ENCODE peak calls at places on chromosomes 2 and 18, in four cellular contexts. B, Y, Z and V are unnamed samples.

GRCh38 chr2:150584081-150584480 is 96.6 kb upstream of the RND3 start:
- DNase-seq in B (no peak), Y (no peak), Z (no peak), V (no peak)

GRCh38 chr18:47928466-47928865 is 2.0 kb downstream of the SMAD2 start:
- DNase-seq in Y (no peak), Z (no peak), B (peak), V (no peak)

GRCh38 chr2:177506506-177506905 is 113.9 kb downstream of the AGPS start:
- DNase-seq in B (no peak), Y (no peak), Z (no peak), V (no peak)

GRCh38 chr2:149716687-149717086 is 129.1 kb upstream of the MMADHC start:
- DNase-seq in Z (no peak), B (peak), Y (no peak), V (no peak)

GRCh38 chr2:99472327-99472960 is 17.4 kb downstream of the REV1 start:
- DNase-seq in Z (no peak), B (no peak), Y (no peak), V (no peak)

GRCh38 chr2:19409001-19409400 is 50.6 kb upstream of the OSR1 start:
- DNase-seq in B (peak), Y (peak), Z (no peak), V (no peak)

GRCh38 chr2:217792611-217793527 is 209.9 kb downstream of the TNS1 start:
- DNase-seq in B (peak), Y (no peak), Z (no peak), V (no peak)

GRCh38 chr18:42936289-42936688 is 179.2 kb downstream of the RIT2 start:
- DNase-seq in Z (no peak), B (no peak), Y (peak), V (no peak)

GRCh38 chr18:51448949-51449348 is 251.5 kb upstream of the MEX3C start:
- DNase-seq in B (no peak), Y (no peak), Z (no peak), V (no peak)

GRCh38 chr18:62128157-62128556 is 58.7 kb downstream of the PIGN start:
- DNase-seq in B (peak), Z (no peak), Y (peak), V (no peak)

GRCh38 chr18:53380063-53380639 is 844.3 kb downstream of the MBD2 start:
- DNase-seq in Z (no peak), Y (peak), B (peak), V (no peak)

GRCh38 chr2:97781981-97782380 is 68.6 kb downstream of the ZAP70 start:
- DNase-seq in Y (no peak), Z (peak), B (no peak), V (peak)

GRCh38 chr18:40250218-40250617 is 1704.8 kb upstream of the PIK3C3 start:
- DNase-seq in Y (no peak), B (peak), Z (no peak), V (no peak)

GRCh38 chr2:189858301-189858700 is 74.1 kb downstream of the PMS1 start:
- DNase-seq in B (no peak), Y (no peak), Z (no peak), V (no peak)

GRCh38 chr2:209788925-209789324 is 17.3 kb downstream of the UNC80 start:
- DNase-seq in B (no peak), Y (no peak), Z (no peak), V (no peak)

GRCh38 chr2:25274868-25275574 is 66.7 kb downstream of the DNMT3A start:
- DNase-seq in Y (no peak), B (peak), Z (peak), V (no peak)
- H3K27ac ChIP-seq in Y (no peak), B (no peak), Z (peak), V (peak)

DNA sequence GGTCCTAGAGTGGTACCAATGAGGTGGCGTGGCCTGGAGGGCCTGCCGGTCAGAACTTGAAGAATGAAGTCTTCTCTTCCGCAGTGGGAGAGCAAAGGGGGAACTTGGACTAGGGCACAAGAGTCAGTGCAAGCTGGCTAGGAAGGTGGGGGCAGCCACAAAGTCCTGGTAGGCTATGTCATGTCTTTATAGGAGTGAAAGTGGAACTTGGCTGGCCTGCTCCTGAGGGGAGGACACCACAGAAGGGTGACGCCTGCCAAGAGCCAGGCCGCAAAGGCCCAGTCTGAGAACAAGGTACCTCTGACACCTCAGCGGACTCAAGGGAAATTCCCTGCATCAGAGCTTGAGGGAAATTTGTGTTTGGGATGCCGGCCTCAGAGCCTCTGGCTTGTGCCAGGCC is 32.2 kb upstream of the MAP3K20 start:
- DNase-seq in Y (no peak), B (no peak), Z (no peak), V (no peak)
- H3K27ac ChIP-seq in Y (no peak), B (no peak), Z (no peak), V (no peak)

GRCh38 chr2:226739508-226740030 is 60.1 kb downstream of the IRS1 start:
- DNase-seq in Z (no peak), Y (no peak), B (no peak), V (no peak)
- H3K27ac ChIP-seq in Z (peak), Y (no peak), B (no peak), V (peak)

GRCh38 chr2:80437959-80438358 is 133.4 kb upstream of the LRRTM1 start:
- DNase-seq in Z (no peak), B (no peak), Y (no peak), V (no peak)
- H3K27ac ChIP-seq in Z (no peak), B (no peak), Y (no peak), V (no peak)

GRCh38 chr2:31967790-31968189 is 43.0 kb downstream of the MEMO1 start:
- DNase-seq in Z (no peak), Y (no peak), B (no peak), V (no peak)
- H3K27ac ChIP-seq in Z (no peak), Y (no peak), B (no peak), V (no peak)

DNA sequence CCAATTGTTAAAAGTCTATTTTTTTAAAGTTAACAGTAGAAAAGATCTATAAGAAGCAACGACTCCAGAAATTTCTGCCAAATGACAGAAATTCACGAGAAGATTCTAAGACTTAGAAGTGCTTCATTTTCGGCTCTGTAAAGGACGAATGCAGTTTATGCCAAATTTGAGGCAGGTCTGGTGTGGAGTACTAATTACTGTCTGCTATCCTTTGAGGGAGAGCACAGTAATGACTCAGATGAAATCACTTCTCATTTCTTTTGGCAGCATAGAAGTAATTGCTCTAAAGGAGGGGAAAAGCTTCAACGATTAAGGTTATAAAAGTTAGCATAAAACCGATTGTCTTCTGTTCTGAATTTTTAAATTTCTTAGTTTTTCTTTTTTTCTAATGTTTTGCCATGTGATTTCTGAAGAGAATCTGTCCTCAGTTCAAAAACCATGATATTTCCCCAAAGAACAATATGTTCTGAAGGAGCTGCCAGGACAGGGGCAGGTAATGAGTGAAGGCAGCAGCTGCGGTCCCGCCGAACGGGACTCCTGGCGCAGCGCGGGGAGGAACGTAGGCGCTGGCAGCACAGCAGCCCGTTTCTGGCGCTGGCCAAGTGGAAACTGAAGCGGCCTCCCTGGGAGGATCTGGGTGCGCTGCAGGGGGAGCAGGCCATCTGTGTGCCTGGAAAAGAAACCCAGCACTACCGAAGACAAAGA is 11.5 kb downstream of the G6PC2 start:
- DNase-seq in B (peak), Z (no peak), Y (peak), V (no peak)
- H3K27ac ChIP-seq in B (no peak), Z (no peak), Y (no peak), V (no peak)

DNA sequence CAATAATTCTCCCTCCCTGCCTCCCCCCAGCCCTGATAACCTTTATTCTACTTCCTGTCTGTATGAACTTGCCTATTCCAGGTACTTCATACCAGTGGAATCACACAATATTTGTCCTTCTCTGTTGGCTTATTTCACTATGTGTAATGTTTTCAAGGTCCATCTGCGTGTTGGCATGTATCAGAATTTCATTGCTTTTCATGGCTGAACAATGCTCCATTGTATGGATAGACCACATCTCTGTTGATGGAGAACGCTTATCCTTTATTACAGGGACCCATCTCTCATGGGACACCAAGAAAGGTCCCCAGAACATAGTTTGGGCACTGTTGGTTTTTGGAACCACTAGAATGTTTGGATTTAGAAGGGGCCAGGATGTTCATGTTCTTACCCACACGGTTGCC is 40.2 kb downstream of the ATOH8 start:
- DNase-seq in Y (no peak), B (no peak), Z (no peak), V (no peak)
- H3K27ac ChIP-seq in Y (no peak), B (no peak), Z (no peak), V (no peak)

GRCh38 chr2:127437781-127438726 is 19.8 kb downstream of the PROC start:
- DNase-seq in B (no peak), Z (peak), Y (no peak), V (peak)

GRCh38 chr2:127437056-127437455 is 18.8 kb downstream of the PROC start:
- DNase-seq in B (no peak), Y (no peak), Z (no peak), V (no peak)

GRCh38 chr2:127434515-127434914 is 16.3 kb downstream of the PROC start:
- DNase-seq in Z (no peak), Y (no peak), B (no peak), V (no peak)

DNA sequence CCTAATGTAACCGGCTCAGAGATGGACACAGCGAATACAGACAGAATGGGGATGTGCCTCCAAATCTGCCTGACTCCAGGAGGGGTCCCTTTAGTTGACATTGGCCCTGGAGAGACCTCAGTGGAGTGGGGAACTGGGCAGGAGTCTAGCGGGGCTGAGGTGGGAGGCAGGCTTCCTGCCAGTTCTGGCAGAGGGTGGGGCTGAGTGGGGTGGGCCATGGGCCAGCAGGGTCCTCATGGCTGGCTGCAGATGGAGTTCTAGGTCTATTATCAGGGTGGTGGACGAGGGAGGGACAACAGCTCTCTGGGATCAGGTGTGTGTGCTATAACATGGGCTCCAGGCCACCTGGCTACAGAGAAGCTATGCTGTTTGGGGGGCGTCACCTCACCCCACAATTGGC is 21.1 kb downstream of the PROC start:
- DNase-seq in B (no peak), Z (no peak), Y (no peak), V (no peak)
- H3K27ac ChIP-seq in B (no peak), Z (no peak), Y (no peak), V (no peak)